ENCODE peak calls at places on chromosomes 1 and 21, in nine cellular contexts. One of them, this sample, is unnamed.

GRCh38 chr1:85612704-85613361 is 32.3 kb downstream of the CCN1 start:
- DNase-seq in GM12878: no peak
- DNase-seq in tibial artery: no peak
- DNase-seq in CD4-positive, alpha-beta T cell: no peak
- DNase-seq in uterus: no peak
- DNase-seq in IMR-90: peak
- DNase-seq in CD4-positive, CD25-positive, alpha-beta regulatory T cell: peak
- DNase-seq in Peyer's patch: no peak
- DNase-seq in heart left ventricle: no peak
- DNase-seq in this sample: no peak

GRCh38 chr1:203584040-203584439 is 42.6 kb upstream of the ATP2B4 start:
- DNase-seq in GM12878: no peak
- DNase-seq in tibial artery: no peak
- DNase-seq in CD4-positive, alpha-beta T cell: no peak
- DNase-seq in uterus: peak
- DNase-seq in IMR-90: peak
- DNase-seq in CD4-positive, CD25-positive, alpha-beta regulatory T cell: no peak
- DNase-seq in Peyer's patch: no peak
- DNase-seq in heart left ventricle: no peak
- DNase-seq in this sample: no peak

GRCh38 chr1:119404736-119405135 is 10.2 kb upstream of the HSD3B2 start:
- DNase-seq in GM12878: no peak
- DNase-seq in tibial artery: no peak
- DNase-seq in CD4-positive, alpha-beta T cell: no peak
- DNase-seq in uterus: no peak
- DNase-seq in IMR-90: no peak
- DNase-seq in CD4-positive, CD25-positive, alpha-beta regulatory T cell: no peak
- DNase-seq in Peyer's patch: no peak
- DNase-seq in heart left ventricle: no peak
- DNase-seq in this sample: no peak

GRCh38 chr1:91731815-91732214 is 154.1 kb downstream of the TGFBR3 start:
- DNase-seq in GM12878: no peak
- DNase-seq in tibial artery: no peak
- DNase-seq in CD4-positive, alpha-beta T cell: no peak
- DNase-seq in uterus: peak
- DNase-seq in IMR-90: peak
- DNase-seq in CD4-positive, CD25-positive, alpha-beta regulatory T cell: no peak
- DNase-seq in Peyer's patch: no peak
- DNase-seq in heart left ventricle: no peak
- DNase-seq in this sample: no peak

GRCh38 chr1:211135342-211135950 is 1.5 kb upstream of the KCNH1 start:
- DNase-seq in GM12878: peak
- DNase-seq in tibial artery: no peak
- DNase-seq in CD4-positive, alpha-beta T cell: no peak
- DNase-seq in uterus: no peak
- DNase-seq in IMR-90: peak
- DNase-seq in CD4-positive, CD25-positive, alpha-beta regulatory T cell: peak
- DNase-seq in Peyer's patch: no peak
- DNase-seq in heart left ventricle: no peak
- DNase-seq in this sample: no peak

GRCh38 chr1:232767381-232768074 is 37.7 kb upstream of the MAP10 start:
- DNase-seq in GM12878: no peak
- DNase-seq in tibial artery: peak
- DNase-seq in CD4-positive, alpha-beta T cell: no peak
- DNase-seq in uterus: peak
- DNase-seq in IMR-90: peak
- DNase-seq in CD4-positive, CD25-positive, alpha-beta regulatory T cell: peak
- DNase-seq in Peyer's patch: no peak
- DNase-seq in heart left ventricle: peak
- DNase-seq in this sample: no peak

GRCh38 chr1:78274814-78275213 is 216.0 kb upstream of the PTGFR start:
- DNase-seq in GM12878: no peak
- DNase-seq in tibial artery: no peak
- DNase-seq in CD4-positive, alpha-beta T cell: no peak
- DNase-seq in uterus: no peak
- DNase-seq in IMR-90: peak
- DNase-seq in CD4-positive, CD25-positive, alpha-beta regulatory T cell: no peak
- DNase-seq in Peyer's patch: no peak
- DNase-seq in heart left ventricle: no peak
- DNase-seq in this sample: no peak

GRCh38 chr1:33719771-33720670 is 143.9 kb upstream of the HMGB4 start:
- DNase-seq in GM12878: no peak
- DNase-seq in tibial artery: no peak
- DNase-seq in CD4-positive, alpha-beta T cell: no peak
- DNase-seq in uterus: no peak
- DNase-seq in IMR-90: peak
- DNase-seq in CD4-positive, CD25-positive, alpha-beta regulatory T cell: no peak
- DNase-seq in Peyer's patch: no peak
- DNase-seq in heart left ventricle: no peak
- DNase-seq in this sample: no peak

GRCh38 chr1:109826446-109826845 is 62.7 kb upstream of the EPS8L3 start:
- DNase-seq in GM12878: no peak
- DNase-seq in tibial artery: no peak
- DNase-seq in CD4-positive, alpha-beta T cell: no peak
- DNase-seq in uterus: no peak
- DNase-seq in IMR-90: no peak
- DNase-seq in CD4-positive, CD25-positive, alpha-beta regulatory T cell: no peak
- DNase-seq in Peyer's patch: no peak
- DNase-seq in heart left ventricle: no peak
- DNase-seq in this sample: no peak

GRCh38 chr1:232376632-232377493 is 253.1 kb downstream of the SIPA1L2 start:
- DNase-seq in GM12878: no peak
- DNase-seq in tibial artery: no peak
- DNase-seq in CD4-positive, alpha-beta T cell: no peak
- DNase-seq in uterus: no peak
- DNase-seq in IMR-90: no peak
- DNase-seq in CD4-positive, CD25-positive, alpha-beta regulatory T cell: no peak
- DNase-seq in Peyer's patch: no peak
- DNase-seq in heart left ventricle: peak
- DNase-seq in this sample: no peak

GRCh38 chr1:114436799-114437198 is 74.2 kb downstream of the TRIM33 start:
- DNase-seq in GM12878: no peak
- DNase-seq in tibial artery: no peak
- DNase-seq in CD4-positive, alpha-beta T cell: no peak
- DNase-seq in uterus: no peak
- DNase-seq in IMR-90: no peak
- DNase-seq in CD4-positive, CD25-positive, alpha-beta regulatory T cell: no peak
- DNase-seq in Peyer's patch: no peak
- DNase-seq in heart left ventricle: no peak
- DNase-seq in this sample: no peak

GRCh38 chr1:198936371-198937083 is 297.7 kb downstream of the PTPRC start:
- DNase-seq in GM12878: no peak
- DNase-seq in tibial artery: no peak
- DNase-seq in CD4-positive, alpha-beta T cell: no peak
- DNase-seq in uterus: no peak
- DNase-seq in IMR-90: peak
- DNase-seq in CD4-positive, CD25-positive, alpha-beta regulatory T cell: peak
- DNase-seq in Peyer's patch: no peak
- DNase-seq in heart left ventricle: peak
- DNase-seq in this sample: no peak

GRCh38 chr21:15842565-15842880 is 112.7 kb downstream of the USP25 start:
- DNase-seq in GM12878: no peak
- DNase-seq in tibial artery: no peak
- DNase-seq in CD4-positive, alpha-beta T cell: no peak
- DNase-seq in uterus: no peak
- DNase-seq in IMR-90: no peak
- DNase-seq in CD4-positive, CD25-positive, alpha-beta regulatory T cell: no peak
- DNase-seq in Peyer's patch: no peak
- DNase-seq in heart left ventricle: no peak
- DNase-seq in this sample: no peak

GRCh38 chr1:33852711-33853110 is 11.2 kb upstream of the HMGB4 start:
- DNase-seq in GM12878: no peak
- DNase-seq in tibial artery: no peak
- DNase-seq in CD4-positive, alpha-beta T cell: no peak
- DNase-seq in uterus: no peak
- DNase-seq in IMR-90: no peak
- DNase-seq in CD4-positive, CD25-positive, alpha-beta regulatory T cell: no peak
- DNase-seq in Peyer's patch: no peak
- DNase-seq in heart left ventricle: no peak
- DNase-seq in this sample: no peak

GRCh38 chr1:19205403-19205802 is 4.7 kb downstream of the UBR4 start:
- DNase-seq in GM12878: no peak
- DNase-seq in tibial artery: no peak
- DNase-seq in CD4-positive, alpha-beta T cell: no peak
- DNase-seq in uterus: no peak
- DNase-seq in IMR-90: no peak
- DNase-seq in CD4-positive, CD25-positive, alpha-beta regulatory T cell: no peak
- DNase-seq in Peyer's patch: no peak
- DNase-seq in heart left ventricle: no peak
- DNase-seq in this sample: no peak

GRCh38 chr1:19204665-19205266 is 5.3 kb downstream of the UBR4 start:
- DNase-seq in GM12878: no peak
- DNase-seq in tibial artery: no peak
- DNase-seq in CD4-positive, alpha-beta T cell: no peak
- DNase-seq in uterus: no peak
- DNase-seq in IMR-90: peak
- DNase-seq in CD4-positive, CD25-positive, alpha-beta regulatory T cell: no peak
- DNase-seq in Peyer's patch: no peak
- DNase-seq in heart left ventricle: no peak
- DNase-seq in this sample: no peak

GRCh38 chr1:19206947-19207346 is 3.1 kb downstream of the UBR4 start:
- DNase-seq in GM12878: no peak
- DNase-seq in tibial artery: no peak
- DNase-seq in CD4-positive, alpha-beta T cell: no peak
- DNase-seq in uterus: no peak
- DNase-seq in IMR-90: no peak
- DNase-seq in CD4-positive, CD25-positive, alpha-beta regulatory T cell: no peak
- DNase-seq in Peyer's patch: no peak
- DNase-seq in heart left ventricle: no peak
- DNase-seq in this sample: no peak

GRCh38 chr1:19203440-19203839 is 6.6 kb downstream of the UBR4 start:
- DNase-seq in GM12878: no peak
- DNase-seq in tibial artery: no peak
- DNase-seq in CD4-positive, alpha-beta T cell: no peak
- DNase-seq in uterus: no peak
- DNase-seq in IMR-90: peak
- DNase-seq in CD4-positive, CD25-positive, alpha-beta regulatory T cell: no peak
- DNase-seq in Peyer's patch: no peak
- DNase-seq in heart left ventricle: peak
- DNase-seq in this sample: no peak

GRCh38 chr1:19205845-19206244 is 4.2 kb downstream of the UBR4 start:
- DNase-seq in GM12878: no peak
- DNase-seq in tibial artery: no peak
- DNase-seq in CD4-positive, alpha-beta T cell: no peak
- DNase-seq in uterus: no peak
- DNase-seq in IMR-90: no peak
- DNase-seq in CD4-positive, CD25-positive, alpha-beta regulatory T cell: no peak
- DNase-seq in Peyer's patch: no peak
- DNase-seq in heart left ventricle: no peak
- DNase-seq in this sample: no peak
- H3K27ac ChIP-seq in GM12878: peak
- H3K27ac ChIP-seq in tibial artery: no peak
- H3K27ac ChIP-seq in CD4-positive, alpha-beta T cell: no peak
- H3K27ac ChIP-seq in uterus: no peak
- H3K27ac ChIP-seq in IMR-90: no peak
- H3K27ac ChIP-seq in CD4-positive, CD25-positive, alpha-beta regulatory T cell: no peak
- H3K27ac ChIP-seq in Peyer's patch: no peak
- H3K27ac ChIP-seq in heart left ventricle: peak
- H3K27ac ChIP-seq in this sample: no peak

GRCh38 chr1:234583755-234584430 is 26.1 kb downstream of the IRF2BP2 start:
- DNase-seq in GM12878: no peak
- DNase-seq in tibial artery: peak
- DNase-seq in CD4-positive, alpha-beta T cell: no peak
- DNase-seq in uterus: peak
- DNase-seq in IMR-90: no peak
- DNase-seq in CD4-positive, CD25-positive, alpha-beta regulatory T cell: peak
- DNase-seq in Peyer's patch: no peak
- DNase-seq in heart left ventricle: no peak
- DNase-seq in this sample: no peak

GRCh38 chr1:234584926-234585325 is 25.1 kb downstream of the IRF2BP2 start:
- DNase-seq in GM12878: no peak
- DNase-seq in tibial artery: no peak
- DNase-seq in CD4-positive, alpha-beta T cell: no peak
- DNase-seq in uterus: peak
- DNase-seq in IMR-90: no peak
- DNase-seq in CD4-positive, CD25-positive, alpha-beta regulatory T cell: no peak
- DNase-seq in Peyer's patch: no peak
- DNase-seq in heart left ventricle: peak
- DNase-seq in this sample: no peak

GRCh38 chr1:234582626-234583354 is 27.2 kb downstream of the IRF2BP2 start:
- DNase-seq in GM12878: no peak
- DNase-seq in tibial artery: peak
- DNase-seq in CD4-positive, alpha-beta T cell: no peak
- DNase-seq in uterus: no peak
- DNase-seq in IMR-90: peak
- DNase-seq in CD4-positive, CD25-positive, alpha-beta regulatory T cell: no peak
- DNase-seq in Peyer's patch: no peak
- DNase-seq in heart left ventricle: peak
- DNase-seq in this sample: no peak

GRCh38 chr1:234585333-234586055 is 24.5 kb downstream of the IRF2BP2 start:
- DNase-seq in GM12878: no peak
- DNase-seq in tibial artery: peak
- DNase-seq in CD4-positive, alpha-beta T cell: no peak
- DNase-seq in uterus: peak
- DNase-seq in IMR-90: peak
- DNase-seq in CD4-positive, CD25-positive, alpha-beta regulatory T cell: no peak
- DNase-seq in Peyer's patch: no peak
- DNase-seq in heart left ventricle: no peak
- DNase-seq in this sample: no peak

DNA sequence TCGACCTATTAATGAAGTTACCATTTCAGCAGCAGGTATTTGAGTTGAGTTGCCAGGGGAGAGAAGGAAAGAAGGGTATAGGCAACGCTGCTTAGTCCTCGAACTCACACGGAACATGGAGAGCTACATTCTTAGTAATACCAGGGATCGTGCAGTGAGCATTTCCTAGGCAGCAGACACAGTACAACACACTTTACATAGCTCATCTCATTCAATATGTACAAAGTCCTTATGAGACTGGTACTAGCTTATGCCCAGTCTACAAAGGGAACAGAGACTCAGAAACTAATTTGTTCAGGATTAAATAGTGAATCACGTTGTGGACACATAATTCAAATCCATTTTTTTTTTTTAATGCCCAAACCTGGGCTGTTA is 25.6 kb downstream of the IRF2BP2 start:
- DNase-seq in GM12878: no peak
- DNase-seq in tibial artery: no peak
- DNase-seq in CD4-positive, alpha-beta T cell: no peak
- DNase-seq in uterus: no peak
- DNase-seq in IMR-90: no peak
- DNase-seq in CD4-positive, CD25-positive, alpha-beta regulatory T cell: no peak
- DNase-seq in Peyer's patch: no peak
- DNase-seq in heart left ventricle: no peak
- DNase-seq in this sample: no peak
- H3K27ac ChIP-seq in GM12878: no peak
- H3K27ac ChIP-seq in tibial artery: peak
- H3K27ac ChIP-seq in CD4-positive, alpha-beta T cell: no peak
- H3K27ac ChIP-seq in uterus: peak
- H3K27ac ChIP-seq in IMR-90: no peak
- H3K27ac ChIP-seq in CD4-positive, CD25-positive, alpha-beta regulatory T cell: no peak
- H3K27ac ChIP-seq in Peyer's patch: no peak
- H3K27ac ChIP-seq in heart left ventricle: peak
- H3K27ac ChIP-seq in this sample: peak

GRCh38 chr1:2135425-2135824 is 59.1 kb downstream of the FAAP20 start:
- DNase-seq in GM12878: no peak
- DNase-seq in tibial artery: peak
- DNase-seq in CD4-positive, alpha-beta T cell: no peak
- DNase-seq in uterus: peak
- DNase-seq in IMR-90: peak
- DNase-seq in CD4-positive, CD25-positive, alpha-beta regulatory T cell: no peak
- DNase-seq in Peyer's patch: no peak
- DNase-seq in heart left ventricle: peak
- DNase-seq in this sample: no peak
- H3K27ac ChIP-seq in GM12878: no peak
- H3K27ac ChIP-seq in tibial artery: peak
- H3K27ac ChIP-seq in CD4-positive, alpha-beta T cell: no peak
- H3K27ac ChIP-seq in uterus: peak
- H3K27ac ChIP-seq in IMR-90: peak
- H3K27ac ChIP-seq in CD4-positive, CD25-positive, alpha-beta regulatory T cell: no peak
- H3K27ac ChIP-seq in Peyer's patch: peak
- H3K27ac ChIP-seq in heart left ventricle: peak
- H3K27ac ChIP-seq in this sample: peak

GRCh38 chr1:3890389-3891328 is 9.4 kb downstream of the C1orf174 start:
- DNase-seq in GM12878: no peak
- DNase-seq in tibial artery: no peak
- DNase-seq in CD4-positive, alpha-beta T cell: no peak
- DNase-seq in uterus: no peak
- DNase-seq in IMR-90: no peak
- DNase-seq in CD4-positive, CD25-positive, alpha-beta regulatory T cell: peak
- DNase-seq in Peyer's patch: no peak
- DNase-seq in heart left ventricle: no peak
- DNase-seq in this sample: no peak
- H3K27ac ChIP-seq in GM12878: no peak
- H3K27ac ChIP-seq in tibial artery: no peak
- H3K27ac ChIP-seq in CD4-positive, alpha-beta T cell: no peak
- H3K27ac ChIP-seq in uterus: no peak
- H3K27ac ChIP-seq in IMR-90: no peak
- H3K27ac ChIP-seq in CD4-positive, CD25-positive, alpha-beta regulatory T cell: peak
- H3K27ac ChIP-seq in Peyer's patch: peak
- H3K27ac ChIP-seq in heart left ventricle: no peak
- H3K27ac ChIP-seq in this sample: no peak